ENCODE peak calls at places on chromosome 13, in five cellular contexts. I is NCI-H524, V is thoracic aorta, R is SJCRH30, O is T-helper 2 cell. U is an unnamed sample.

GRCh38 chr13:111215081-111216047 is 100.3 kb downstream of the ARHGEF7 start:
- DNase-seq in V (no peak), O (no peak), R (peak), I (no peak), U (no peak)

GRCh38 chr13:26867451-26868067 is 107.0 kb upstream of the GPR12 start:
- DNase-seq in R (peak), I (no peak), V (no peak), O (no peak), U (peak)

GRCh38 chr13:36769545-36769944 is 49.5 kb upstream of the RFXAP start:
- DNase-seq in I (no peak), O (no peak), R (no peak), V (no peak), U (no peak)

GRCh38 chr13:44312898-44313551 is 60.6 kb upstream of the SERP2 start:
- DNase-seq in O (no peak), R (no peak), I (no peak), V (no peak), U (no peak)

GRCh38 chr13:41458939-41459753 is 1.8 kb downstream of the RGCC start:
- DNase-seq in I (peak), O (no peak), R (no peak), V (no peak), U (no peak)

GRCh38 chr13:26983533-26984315 is 187.9 kb downstream of the USP12 start:
- DNase-seq in V (no peak), R (no peak), O (no peak), I (no peak), U (no peak)

GRCh38 chr13:47472516-47472915 is 528.6 kb downstream of the SUCLA2 start:
- DNase-seq in I (no peak), V (no peak), R (no peak), O (no peak), U (no peak)

GRCh38 chr13:33153421-33154381 is 131.9 kb downstream of the STARD13 start:
- DNase-seq in V (peak), R (no peak), I (no peak), O (no peak), U (no peak)

GRCh38 chr13:25042141-25042540 is 53.8 kb upstream of the PABPC3 start:
- DNase-seq in I (no peak), R (no peak), V (no peak), O (no peak), U (no peak)

GRCh38 chr13:114124921-114125320 is 7.5 kb downstream of the RASA3 start:
- DNase-seq in R (no peak), V (no peak), O (no peak), I (no peak), U (no peak)

GRCh38 chr13:97853550-97853949 is 99.9 kb upstream of the IPO5 start:
- DNase-seq in O (no peak), V (no peak), R (no peak), I (no peak), U (no peak)

GRCh38 chr13:39148513-39148961 is 110.3 kb downstream of the NHLRC3 start:
- DNase-seq in O (no peak), V (no peak), I (no peak), R (peak), U (no peak)

GRCh38 chr13:42280537-42280936 is 8.6 kb downstream of the AKAP11 start:
- DNase-seq in I (no peak), O (no peak), R (no peak), V (no peak), U (no peak)

GRCh38 chr13:111846396-111847174 is 220.4 kb upstream of the SOX1 start:
- DNase-seq in V (no peak), I (no peak), R (no peak), O (no peak), U (no peak)

GRCh38 chr13:112441226-112441625 is 65.1 kb downstream of the SPACA7 start:
- DNase-seq in V (no peak), O (no peak), R (no peak), I (no peak), U (no peak)

GRCh38 chr13:50319603-50320296 is 304.5 kb downstream of the KCNRG start:
- DNase-seq in O (no peak), V (no peak), R (no peak), I (no peak), U (no peak)

GRCh38 chr13:42369071-42369795 is 97.3 kb downstream of the AKAP11 start:
- DNase-seq in I (no peak), O (no peak), V (no peak), R (no peak), U (no peak)

GRCh38 chr13:74210693-74211393 is 76.6 kb upstream of the KLF12 start:
- DNase-seq in O (no peak), R (peak), I (peak), V (peak), U (no peak)

GRCh38 chr13:25423831-25424230 is 52.1 kb downstream of the ATP8A2 start:
- DNase-seq in V (no peak), I (no peak), R (no peak), O (no peak), U (no peak)

GRCh38 chr13:98239156-98240076 is 62.3 kb upstream of the RNF113B start:
- DNase-seq in O (no peak), V (no peak), R (peak), I (peak), U (no peak)

GRCh38 chr13:38542601-38543000 is 144.3 kb upstream of the FREM2 start:
- DNase-seq in I (no peak), V (no peak), O (no peak), R (no peak), U (no peak)

GRCh38 chr13:78228940-78229339 is 310.3 kb upstream of the EDNRB start:
- DNase-seq in I (no peak), V (no peak), O (no peak), R (no peak), U (no peak)

U was measured in adrenal gland.